ENCODE peak calls at places on chromosomes 5 and 9, in eight cellular contexts. K, Q, M, X, C, J, P and S are unnamed samples.

GRCh38 chr5:156971415-156971814 is 8.4 kb upstream of the TIMD4 start:
- DNase-seq in K (no peak), Q (no peak), M (no peak), X (no peak), C (no peak), J (no peak), P (no peak), S (no peak)

GRCh38 chr9:91930475-91930874 is 19.6 kb downstream of the ROR2 start:
- DNase-seq in K (no peak), Q (no peak), M (no peak), X (no peak), C (no peak), J (no peak), P (no peak), S (no peak)

GRCh38 chr5:96924016-96924443 is 11.8 kb upstream of the LNPEP start:
- DNase-seq in K (no peak), Q (no peak), M (no peak), X (no peak), C (no peak), J (no peak), P (no peak), S (no peak)

GRCh38 chr5:38613992-38614836 is 57.8 kb upstream of the LIFR start:
- DNase-seq in K (no peak), Q (no peak), M (no peak), X (no peak), C (no peak), J (no peak), P (no peak), S (no peak)

GRCh38 chr5:16644301-16644889 is 27.6 kb upstream of the RETREG1 start:
- DNase-seq in K (no peak), Q (no peak), M (no peak), X (no peak), C (no peak), J (no peak), P (no peak), S (no peak)

GRCh38 chr5:139600336-139600949 is 39.3 kb downstream of the UBE2D2 start:
- DNase-seq in K (no peak), Q (no peak), M (no peak), X (no peak), C (no peak), J (no peak), P (no peak), S (no peak)

GRCh38 chr5:24804221-24804681 is 159.5 kb upstream of the CDH10 start:
- DNase-seq in K (no peak), Q (no peak), M (no peak), X (no peak), C (no peak), J (no peak), P (no peak), S (no peak)

GRCh38 chr5:142439208-142439607 is 114.4 kb upstream of the SPRY4 start:
- DNase-seq in K (no peak), Q (no peak), M (no peak), X (no peak), C (no peak), J (no peak), P (no peak), S (no peak)

GRCh38 chr5:59506285-59506877 is 387.1 kb downstream of the PDE4D start:
- DNase-seq in K (no peak), Q (no peak), M (no peak), X (no peak), C (no peak), J (no peak), P (no peak), S (no peak)

GRCh38 chr9:12719431-12719830 is 26.2 kb downstream of the TYRP1 start:
- DNase-seq in K (no peak), Q (no peak), M (no peak), X (no peak), C (no peak), J (no peak), P (no peak), S (no peak)

GRCh38 chr5:65480306-65480865 is 1.3 kb downstream of the ADAMTS6 start:
- DNase-seq in K (peak), Q (no peak), M (no peak), X (peak), C (no peak), J (peak), P (no peak), S (peak)

GRCh38 chr5:150302301-150303069 is at the start of gene ARSI:
- DNase-seq in K (peak), Q (no peak), M (no peak), X (no peak), C (no peak), J (peak), P (no peak), S (no peak)

GRCh38 chr5:36685631-36686147 is 79.3 kb downstream of the SLC1A3 start:
- DNase-seq in K (no peak), Q (no peak), M (no peak), X (no peak), C (no peak), J (no peak), P (no peak), S (no peak)

GRCh38 chr9:137074657-137075274 is 2.6 kb upstream of the UAP1L1 start:
- DNase-seq in K (no peak), Q (no peak), M (no peak), X (no peak), C (no peak), J (no peak), P (no peak), S (no peak)

GRCh38 chr9:93950619-93951601 is 4.2 kb downstream of the BARX1 start:
- DNase-seq in K (no peak), Q (no peak), M (no peak), X (no peak), C (no peak), J (no peak), P (no peak), S (no peak)

GRCh38 chr9:134928796-134929559 is 11.3 kb upstream of the FCN1 start:
- DNase-seq in K (no peak), Q (no peak), M (no peak), X (no peak), C (no peak), J (no peak), P (no peak), S (no peak)

GRCh38 chr9:118577121-118577520 is 792.1 kb downstream of the BRINP1 start:
- DNase-seq in K (no peak), Q (no peak), M (no peak), X (no peak), C (no peak), J (no peak), P (no peak), S (no peak)

GRCh38 chr5:42718591-42718990 is 38.0 kb upstream of the CCDC152 start:
- DNase-seq in K (no peak), Q (no peak), M (no peak), X (peak), C (no peak), J (no peak), P (no peak), S (no peak)

GRCh38 chr5:105197531-105197930 is 1634.9 kb upstream of the NUDT12 start:
- DNase-seq in K (no peak), Q (no peak), M (no peak), X (no peak), C (no peak), J (no peak), P (no peak), S (no peak)

GRCh38 chr5:17185776-17186175 is 31.7 kb upstream of the BASP1 start:
- DNase-seq in K (peak), Q (no peak), M (no peak), X (no peak), C (no peak), J (no peak), P (no peak), S (no peak)

GRCh38 chr9:124210697-124211096 is 47.1 kb upstream of the NEK6 start:
- DNase-seq in K (no peak), Q (peak), M (no peak), X (peak), C (no peak), J (no peak), P (no peak), S (no peak)

GRCh38 chr9:89664896-89665329 is 60.1 kb downstream of the GADD45G start:
- DNase-seq in K (no peak), Q (no peak), M (no peak), X (no peak), C (no peak), J (no peak), P (no peak), S (no peak)

GRCh38 chr5:126107381-126107780 is 315.8 kb upstream of the GRAMD2B start:
- DNase-seq in K (no peak), Q (no peak), M (no peak), X (no peak), C (no peak), J (no peak), P (no peak), S (no peak)

GRCh38 chr5:155418960-155419579 is 405.5 kb downstream of the KIF4B start:
- DNase-seq in K (no peak), Q (no peak), M (no peak), X (no peak), C (no peak), J (no peak), P (no peak), S (no peak)

GRCh38 chr5:136979131-136979530 is 520.0 kb downstream of the SPOCK1 start:
- DNase-seq in K (no peak), Q (no peak), M (no peak), X (no peak), C (no peak), J (no peak), P (no peak), S (no peak)

GRCh38 chr5:170523129-170523497 is 19.3 kb downstream of the KCNIP1 start:
- DNase-seq in K (no peak), Q (no peak), M (no peak), X (no peak), C (no peak), J (no peak), P (no peak), S (no peak)

GRCh38 chr9:75903785-75904360 is 13.4 kb downstream of the PCSK5 start:
- DNase-seq in K (peak), Q (no peak), M (no peak), X (no peak), C (no peak), J (no peak), P (no peak), S (no peak)